ENCODE peak calls at places on chromosomes 13 and 19, in eight cellular contexts. Y is hepatic stellate cell; H is psoas muscle; W is kidney epithelial cell; E is hippocampal formation; Q is stimulated activated CD8-positive, alpha-beta memory T cell treated with anti-CD3 and anti-CD28 coated beads, Interleukin-12 subunit alpha, Interleukin-12 subunit beta, amount 100 ng/mL, for 4 hours; C is Caco-2; F is stimulated activated CD4-positive, alpha-beta T cell treated with anti-CD3 and anti-CD28 coated beads, Interleukin-4, amount 100 ng/mL, for 24 hours. K is an unnamed sample.

GRCh38 chr13:52405767-52406494 is at the start of gene THSD1:
- DNase-seq in Y (peak; percentile 55), H (peak; percentile 89), W (no peak), E (peak; percentile 24), Q (no peak), C (no peak), F (no peak), K (peak; percentile 28)

GRCh38 chr19:46221981-46222610 is 7.4 kb upstream of the IGFL1 start:
- DNase-seq in Y (peak; percentile 65), H (peak; percentile 87), W (no peak), E (no peak), Q (no peak), C (no peak), F (no peak), K (no peak)

GRCh38 chr19:29724102-29724641 is 9.1 kb upstream of the C19orf12 start:
- DNase-seq in Y (no peak), H (no peak), W (no peak), E (peak; percentile 14), Q (no peak), C (no peak), F (peak; percentile 33), K (no peak)

GRCh38 chr13:65292488-65292901 is 1937.6 kb downstream of the PCDH9 start:
- DNase-seq in Y (peak; percentile 15), H (no peak), W (no peak), E (peak; percentile 1), Q (no peak), C (no peak), F (no peak), K (no peak)

GRCh38 chr13:111633401-111633800 is 313.0 kb downstream of the TEX29 start:
- DNase-seq in Y (no peak), H (no peak), W (no peak), E (no peak), Q (no peak), C (no peak), F (no peak), K (no peak)

GRCh38 chr19:38307076-38307475 is 3.0 kb downstream of the C19orf33 start:
- DNase-seq in Y (no peak), H (no peak), W (no peak), E (no peak), Q (no peak), C (no peak), F (no peak), K (no peak)

GRCh38 chr19:1654178-1654792 is 1.9 kb upstream of the TCF3 start:
- DNase-seq in Y (no peak), H (no peak), W (no peak), E (no peak), Q (no peak), C (peak; percentile 33), F (no peak), K (no peak)

GRCh38 chr19:56946164-56946563 is 105.6 kb upstream of the PEG3 start:
- DNase-seq in Y (no peak), H (no peak), W (no peak), E (peak; percentile 21), Q (no peak), C (no peak), F (no peak), K (no peak)

K was measured in GM12892.